ENCODE peak calls at places on chromosomes 5 and 9, in five cellular contexts. One of them, this sample, is unnamed.
A peak's percentile ranks its signal among the peaks of the same experiment; 100 is the strongest.

GRCh38 chr5:177473461-177473991 is at the start of gene DBN1:
- DNase-seq in IMR-90: no peak
- DNase-seq in GM12878: no peak
- DNase-seq in SK-N-SH: peak; percentile 98
- DNase-seq in K562: peak; percentile 70
- DNase-seq in this sample: peak; percentile 57

GRCh38 chr9:77926314-77926959 is 105.2 kb downstream of the GNAQ start:
- DNase-seq in K562: no peak
- DNase-seq in IMR-90: peak; percentile 76
- DNase-seq in SK-N-SH: no peak
- DNase-seq in GM12878: no peak
- DNase-seq in this sample: no peak

GRCh38 chr9:124685217-124685616 is 85.9 kb downstream of the NR6A1 start:
- DNase-seq in SK-N-SH: no peak
- DNase-seq in IMR-90: no peak
- DNase-seq in GM12878: no peak
- DNase-seq in K562: no peak
- DNase-seq in this sample: no peak

GRCh38 chr5:127757576-127757975 is 54.4 kb downstream of the CCDC192 start:
- DNase-seq in IMR-90: peak; percentile 65
- DNase-seq in SK-N-SH: peak; percentile 28
- DNase-seq in GM12878: peak; percentile 16
- DNase-seq in K562: peak; percentile 14
- DNase-seq in this sample: peak; percentile 76

GRCh38 chr5:130720355-130720754 is 444.7 kb downstream of the HINT1 start:
- DNase-seq in K562: peak; percentile 1
- DNase-seq in SK-N-SH: peak; percentile 27
- DNase-seq in IMR-90: no peak
- DNase-seq in GM12878: no peak
- DNase-seq in this sample: peak; percentile 61

GRCh38 chr9:72383978-72384709 is 19.1 kb upstream of the ZFAND5 start:
- DNase-seq in IMR-90: peak; percentile 94
- DNase-seq in SK-N-SH: no peak
- DNase-seq in K562: no peak
- DNase-seq in GM12878: no peak
- DNase-seq in this sample: no peak

GRCh38 chr9:78958887-78959286 is 612.9 kb upstream of the TLE4 start:
- DNase-seq in GM12878: no peak
- DNase-seq in K562: peak; percentile 0
- DNase-seq in IMR-90: no peak
- DNase-seq in SK-N-SH: no peak
- DNase-seq in this sample: peak; percentile 58

GRCh38 chr9:138057726-138058125 is 180.1 kb downstream of the CACNA1B start:
- DNase-seq in K562: no peak
- DNase-seq in IMR-90: no peak
- DNase-seq in GM12878: no peak
- DNase-seq in SK-N-SH: no peak
- DNase-seq in this sample: no peak

GRCh38 chr5:18744990-18745590 is 1110.8 kb downstream of the TAF11L14 start:
- DNase-seq in SK-N-SH: no peak
- DNase-seq in K562: peak; percentile 19
- DNase-seq in GM12878: no peak
- DNase-seq in IMR-90: no peak
- DNase-seq in this sample: no peak

GRCh38 chr5:149118463-149118862 is 22.8 kb upstream of the ABLIM3 start:
- DNase-seq in K562: no peak
- DNase-seq in SK-N-SH: no peak
- DNase-seq in IMR-90: peak; percentile 21
- DNase-seq in GM12878: no peak
- DNase-seq in this sample: no peak

GRCh38 chr5:13910227-13910626 is 34.3 kb downstream of the DNAH5 start:
- DNase-seq in K562: no peak
- DNase-seq in SK-N-SH: no peak
- DNase-seq in GM12878: no peak
- DNase-seq in IMR-90: no peak
- DNase-seq in this sample: no peak

GRCh38 chr5:60776343-60776742 is 67.7 kb downstream of the ELOVL7 start:
- DNase-seq in SK-N-SH: no peak
- DNase-seq in K562: no peak
- DNase-seq in GM12878: no peak
- DNase-seq in IMR-90: no peak
- DNase-seq in this sample: no peak

GRCh38 chr5:150139334-150139733 is 16.3 kb downstream of the PDGFRB start:
- DNase-seq in IMR-90: peak; percentile 92
- DNase-seq in SK-N-SH: no peak
- DNase-seq in GM12878: no peak
- DNase-seq in K562: no peak
- DNase-seq in this sample: no peak

GRCh38 chr9:116543731-116544400 is 143.2 kb upstream of the TRIM32 start:
- DNase-seq in IMR-90: peak; percentile 78
- DNase-seq in SK-N-SH: no peak
- DNase-seq in GM12878: no peak
- DNase-seq in K562: no peak
- DNase-seq in this sample: no peak

GRCh38 chr5:95641803-95642220 is 4.8 kb upstream of the RFESD start:
- DNase-seq in SK-N-SH: no peak
- DNase-seq in K562: peak; percentile 29
- DNase-seq in GM12878: no peak
- DNase-seq in IMR-90: peak; percentile 54
- DNase-seq in this sample: no peak

GRCh38 chr9:113477058-113477457 is 13.5 kb downstream of the RGS3 start:
- DNase-seq in K562: no peak
- DNase-seq in IMR-90: no peak
- DNase-seq in GM12878: no peak
- DNase-seq in SK-N-SH: no peak
- DNase-seq in this sample: no peak

GRCh38 chr9:133238272-133238850 is 29.3 kb upstream of the OBP2B start:
- DNase-seq in SK-N-SH: peak; percentile 40
- DNase-seq in GM12878: no peak
- DNase-seq in K562: peak; percentile 97
- DNase-seq in IMR-90: no peak
- DNase-seq in this sample: peak; percentile 88

GRCh38 chr5:110255194-110255593 is 471.3 kb downstream of the TMEM232 start:
- DNase-seq in GM12878: no peak
- DNase-seq in SK-N-SH: no peak
- DNase-seq in IMR-90: no peak
- DNase-seq in K562: no peak
- DNase-seq in this sample: no peak

GRCh38 chr5:73122875-73123810 is 2.8 kb downstream of the TMEM171 start:
- DNase-seq in IMR-90: peak; percentile 46
- DNase-seq in GM12878: no peak
- DNase-seq in K562: no peak
- DNase-seq in SK-N-SH: no peak
- DNase-seq in this sample: no peak
- TF ChIP-seq RCOR1 in IMR-90: no peak
- TF ChIP-seq RCOR1 in GM12878: no peak
- TF ChIP-seq RCOR1 in K562: no peak
- TF ChIP-seq RCOR1 in SK-N-SH: no peak
- TF ChIP-seq RCOR1 in this sample: no peak

GRCh38 chr5:141969783-141970741 is 1.2 kb downstream of the RNF14 start:
- DNase-seq in K562: peak; percentile 93
- DNase-seq in GM12878: peak; percentile 57
- DNase-seq in SK-N-SH: no peak
- DNase-seq in IMR-90: no peak
- DNase-seq in this sample: peak; percentile 53
- TF ChIP-seq RCOR1 in K562: peak; percentile 53
- TF ChIP-seq RCOR1 in GM12878: no peak
- TF ChIP-seq RCOR1 in SK-N-SH: no peak
- TF ChIP-seq RCOR1 in IMR-90: no peak
- TF ChIP-seq RCOR1 in this sample: no peak

DNA sequence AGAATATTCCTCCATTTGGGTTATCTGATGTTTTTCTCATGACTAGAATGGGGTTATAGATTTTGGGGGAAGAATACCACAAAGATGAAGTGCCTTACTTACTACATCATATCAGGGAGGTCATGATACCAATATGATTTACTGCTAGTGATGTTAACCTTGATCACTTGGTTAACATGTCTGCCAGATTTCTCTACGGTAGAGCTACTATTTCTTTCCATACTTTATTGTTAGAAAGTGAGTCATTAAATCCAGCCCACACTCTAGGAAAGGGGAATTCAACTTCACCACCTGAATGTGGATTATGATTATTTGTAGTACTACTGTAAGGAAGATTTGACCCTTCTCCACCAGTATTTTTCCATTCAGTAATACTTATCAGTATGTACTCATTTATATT is 64.7 kb downstream of the UBE2R2 start:
- DNase-seq in K562: no peak
- DNase-seq in GM12878: no peak
- DNase-seq in IMR-90: peak; percentile 57
- DNase-seq in SK-N-SH: no peak
- DNase-seq in this sample: no peak
- TF ChIP-seq RCOR1 in K562: no peak
- TF ChIP-seq RCOR1 in GM12878: no peak
- TF ChIP-seq RCOR1 in IMR-90: no peak
- TF ChIP-seq RCOR1 in SK-N-SH: no peak
- TF ChIP-seq RCOR1 in this sample: no peak

GRCh38 chr5:2052687-2053086 is 170.0 kb upstream of the IRX4 start:
- DNase-seq in GM12878: no peak
- DNase-seq in K562: no peak
- DNase-seq in IMR-90: no peak
- DNase-seq in SK-N-SH: no peak
- DNase-seq in this sample: no peak
- TF ChIP-seq RCOR1 in GM12878: no peak
- TF ChIP-seq RCOR1 in K562: no peak
- TF ChIP-seq RCOR1 in IMR-90: no peak
- TF ChIP-seq RCOR1 in SK-N-SH: no peak
- TF ChIP-seq RCOR1 in this sample: no peak

GRCh38 chr5:33649801-33650482 is 209.2 kb downstream of the TARS1 start:
- DNase-seq in GM12878: no peak
- DNase-seq in IMR-90: peak; percentile 84
- DNase-seq in K562: no peak
- DNase-seq in SK-N-SH: no peak
- DNase-seq in this sample: peak; percentile 12
- TF ChIP-seq RCOR1 in GM12878: no peak
- TF ChIP-seq RCOR1 in IMR-90: no peak
- TF ChIP-seq RCOR1 in K562: no peak
- TF ChIP-seq RCOR1 in SK-N-SH: no peak
- TF ChIP-seq RCOR1 in this sample: no peak

GRCh38 chr9:128383007-128383753 is 12.0 kb downstream of the URM1 start:
- DNase-seq in GM12878: no peak
- DNase-seq in IMR-90: no peak
- DNase-seq in K562: no peak
- DNase-seq in SK-N-SH: no peak
- DNase-seq in this sample: no peak
- TF ChIP-seq RCOR1 in GM12878: no peak
- TF ChIP-seq RCOR1 in IMR-90: no peak
- TF ChIP-seq RCOR1 in K562: no peak
- TF ChIP-seq RCOR1 in SK-N-SH: no peak
- TF ChIP-seq RCOR1 in this sample: no peak

GRCh38 chr9:4413856-4414255 is 76.4 kb upstream of the SLC1A1 start:
- DNase-seq in SK-N-SH: peak; percentile 23
- DNase-seq in K562: no peak
- DNase-seq in GM12878: no peak
- DNase-seq in IMR-90: no peak
- DNase-seq in this sample: no peak

GRCh38 chr9:4421847-4422246 is 68.4 kb upstream of the SLC1A1 start:
- DNase-seq in SK-N-SH: no peak
- DNase-seq in GM12878: no peak
- DNase-seq in K562: no peak
- DNase-seq in IMR-90: no peak
- DNase-seq in this sample: no peak

GRCh38 chr9:4415281-4415680 is 75.0 kb upstream of the SLC1A1 start:
- DNase-seq in K562: no peak
- DNase-seq in IMR-90: no peak
- DNase-seq in SK-N-SH: no peak
- DNase-seq in GM12878: no peak
- DNase-seq in this sample: no peak

GRCh38 chr9:4420351-4420750 is 69.9 kb upstream of the SLC1A1 start:
- DNase-seq in IMR-90: no peak
- DNase-seq in SK-N-SH: no peak
- DNase-seq in GM12878: no peak
- DNase-seq in K562: no peak
- DNase-seq in this sample: no peak

GRCh38 chr9:4417578-4418325 is 72.5 kb upstream of the SLC1A1 start:
- DNase-seq in SK-N-SH: no peak
- DNase-seq in K562: no peak
- DNase-seq in IMR-90: peak; percentile 2
- DNase-seq in GM12878: no peak
- DNase-seq in this sample: no peak
- TF ChIP-seq RCOR1 in SK-N-SH: no peak
- TF ChIP-seq RCOR1 in K562: no peak
- TF ChIP-seq RCOR1 in IMR-90: no peak
- TF ChIP-seq RCOR1 in GM12878: no peak
- TF ChIP-seq RCOR1 in this sample: no peak